ENCODE peak calls at places on chromosomes 4 and X, in eight cellular contexts. V is HCT116, Y is MM.1S, E is SK-N-SH, U is GM23248, Z is GM23338, S is hepatocyte, H is PC-3. K is an unnamed sample.

GRCh38 chr4:168716411-168717129 is 219.7 kb downstream of the PALLD start:
- DNase-seq in V (no peak), Y (no peak), E (no peak), U (no peak), Z (no peak), S (no peak), H (no peak), K (no peak)

GRCh38 chr4:56937262-56937661 is 29.6 kb downstream of the REST start:
- DNase-seq in V (peak; percentile 35), Y (no peak), E (no peak), U (peak; percentile 79), Z (no peak), S (no peak), H (peak; percentile 98), K (no peak)

GRCh38 chrX:109389917-109390316 is 92.0 kb downstream of the GUCY2F start:
- DNase-seq in V (no peak), Y (no peak), E (no peak), U (no peak), Z (no peak), S (no peak), H (no peak), K (no peak)

GRCh38 chr4:35730414-35730813 is 513.9 kb downstream of the ARAP2 start:
- DNase-seq in V (no peak), Y (no peak), E (no peak), U (no peak), Z (no peak), S (no peak), H (no peak), K (no peak)

GRCh38 chrX:123833387-123833786 is 26.5 kb upstream of the XIAP start:
- DNase-seq in V (peak; percentile 50), Y (peak; percentile 63), E (peak; percentile 72), U (peak; percentile 49), Z (peak; percentile 50), S (peak; percentile 69), H (peak; percentile 83), K (peak; percentile 65)

GRCh38 chr4:95839891-95840290 is at the start of gene PDHA2:
- DNase-seq in V (no peak), Y (no peak), E (no peak), U (no peak), Z (peak; percentile 12), S (no peak), H (no peak), K (no peak)

GRCh38 chrX:75986980-75987379 is 185.9 kb upstream of the PBDC1 start:
- DNase-seq in V (no peak), Y (no peak), E (no peak), U (no peak), Z (no peak), S (no peak), H (no peak), K (no peak)

GRCh38 chr4:21726255-21726815 is 222.2 kb downstream of the KCNIP4 start:
- DNase-seq in V (no peak), Y (no peak), E (no peak), U (peak; percentile 69), Z (no peak), S (no peak), H (no peak), K (no peak)

GRCh38 chr4:7159923-7160322 is 32.4 kb upstream of the SORCS2 start:
- DNase-seq in V (no peak), Y (no peak), E (no peak), U (no peak), Z (no peak), S (peak; percentile 61), H (no peak), K (no peak)

GRCh38 chr4:87353592-87353991 is 30.9 kb upstream of the HSD17B13 start:
- DNase-seq in V (peak; percentile 7), Y (peak; percentile 61), E (peak; percentile 17), U (peak; percentile 84), Z (peak; percentile 71), S (peak; percentile 62), H (peak; percentile 67), K (peak; percentile 50)

GRCh38 chrX:107700317-107700774 is 72.0 kb downstream of the PRPS1 start:
- DNase-seq in V (no peak), Y (no peak), E (no peak), U (peak; percentile 55), Z (no peak), S (peak; percentile 74), H (peak; percentile 49), K (no peak)

GRCh38 chr4:22787753-22788389 is 95.1 kb downstream of the GBA3 start:
- DNase-seq in V (no peak), Y (no peak), E (no peak), U (no peak), Z (no peak), S (no peak), H (no peak), K (no peak)

GRCh38 chr4:127857641-127858040 is 23.1 kb upstream of the PLK4 start:
- DNase-seq in V (no peak), Y (no peak), E (no peak), U (no peak), Z (no peak), S (no peak), H (no peak), K (no peak)

GRCh38 chr4:3365871-3366842 is 73.3 kb downstream of the RGS12 start:
- DNase-seq in V (no peak), Y (no peak), E (peak; percentile 39), U (no peak), Z (no peak), S (no peak), H (no peak), K (no peak)

GRCh38 chr4:78885598-78885997 is 53.6 kb downstream of the PAQR3 start:
- DNase-seq in V (no peak), Y (no peak), E (no peak), U (peak; percentile 45), Z (no peak), S (no peak), H (no peak), K (no peak)

DNA sequence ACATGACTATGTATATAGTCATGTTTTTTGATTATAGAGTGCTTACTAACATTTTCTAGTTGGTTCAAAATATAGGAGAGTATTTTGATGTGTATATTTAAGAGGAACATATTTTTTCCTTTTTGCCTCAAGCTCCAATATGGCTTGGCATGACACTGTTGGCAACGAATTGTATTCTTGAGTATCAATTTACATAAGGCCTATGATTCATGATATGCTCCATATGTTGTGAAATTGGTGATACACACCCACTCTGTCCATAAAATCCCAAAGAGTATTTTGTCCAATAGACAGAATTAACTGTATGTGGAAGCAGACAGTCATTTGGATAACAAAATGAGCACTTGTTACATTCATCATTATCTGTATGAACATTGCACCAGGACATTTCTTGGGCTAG is 55.6 kb downstream of the BTC start:
- DNase-seq in V (no peak), Y (no peak), E (no peak), U (peak; percentile 19), Z (no peak), S (no peak), H (peak; percentile 89), K (no peak)
- H3K9me2 ChIP-seq in V (no peaks in the 10 kb centered on the region), Y (no peaks in the 10 kb centered on the region), E (no peaks in the 10 kb centered on the region), U (no peaks in the 10 kb centered on the region), Z (no peaks in the 10 kb centered on the region), S (no peaks in the 10 kb centered on the region), H (no peaks in the 10 kb centered on the region), K (no peaks in the 10 kb centered on the region)

GRCh38 chrX:144801786-144802185 is 445.5 kb upstream of the SPANXN1 start:
- DNase-seq in V (no peak), Y (no peak), E (no peak), U (no peak), Z (no peak), S (no peak), H (peak; percentile 70), K (no peak)

GRCh38 chrX:144798972-144799371 is 448.3 kb upstream of the SPANXN1 start:
- DNase-seq in V (no peak), Y (no peak), E (no peak), U (no peak), Z (no peak), S (no peak), H (no peak), K (no peak)
- H3K9me2 ChIP-seq in V (no peaks in the 10 kb centered on the region), Y (no peaks in the 10 kb centered on the region), E (no peaks in the 10 kb centered on the region), U (no peaks in the 10 kb centered on the region), Z (no peaks in the 10 kb centered on the region), S (no peaks in the 10 kb centered on the region), H (no peaks in the 10 kb centered on the region), K (no peaks in the 10 kb centered on the region)

GRCh38 chr4:184778325-184778724 is 44.4 kb upstream of the CENPU start:
- DNase-seq in V (no peak), Y (no peak), E (no peak), U (no peak), Z (no peak), S (no peak), H (no peak), K (no peak)

GRCh38 chr4:184784628-184785257 is 41.0 kb downstream of the ACSL1 start:
- DNase-seq in V (no peak), Y (no peak), E (peak; percentile 63), U (no peak), Z (no peak), S (no peak), H (no peak), K (no peak)

GRCh38 chr4:184785813-184786212 is 40.0 kb downstream of the ACSL1 start:
- DNase-seq in V (no peak), Y (no peak), E (no peak), U (no peak), Z (no peak), S (no peak), H (no peak), K (no peak)

GRCh38 chr4:184787766-184788503 is 37.8 kb downstream of the ACSL1 start:
- DNase-seq in V (no peak), Y (no peak), E (no peak), U (no peak), Z (no peak), S (no peak), H (no peak), K (no peak)

GRCh38 chr4:184782731-184783472 is 42.9 kb downstream of the ACSL1 start:
- DNase-seq in V (no peak), Y (no peak), E (no peak), U (no peak), Z (peak; percentile 37), S (no peak), H (no peak), K (no peak)
- H3K9me2 ChIP-seq in V (no peaks in the 10 kb centered on the region), Y (no peaks in the 10 kb centered on the region), E (no peaks in the 10 kb centered on the region), U (no peaks in the 10 kb centered on the region), Z (no peaks in the 10 kb centered on the region), S (no peaks in the 10 kb centered on the region), H (no peaks in the 10 kb centered on the region), K (no peaks in the 10 kb centered on the region)

DNA sequence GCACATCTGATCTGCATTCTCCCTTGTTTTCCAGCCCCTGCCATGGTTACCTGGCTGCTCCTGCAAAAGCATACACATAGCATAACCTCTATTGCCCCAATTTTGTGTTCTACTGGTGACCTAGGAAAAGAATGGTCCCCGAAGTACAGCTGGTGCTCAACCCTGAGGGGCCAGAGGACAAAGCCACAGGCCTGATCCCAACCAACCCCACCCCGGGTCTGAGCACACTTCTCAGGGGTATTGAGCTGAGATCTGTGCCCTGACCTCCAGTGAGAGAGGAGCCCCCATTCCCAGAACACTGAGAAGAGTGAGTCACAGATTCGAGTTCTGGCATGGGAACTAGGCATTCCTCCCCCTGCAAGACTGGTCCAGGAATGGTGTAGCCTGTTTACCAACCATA is 465.5 kb upstream of the ACTRT1 start:
- DNase-seq in V (no peak), Y (no peak), E (no peak), U (no peak), Z (no peak), S (no peak), H (no peak), K (no peak)
- H3K9me2 ChIP-seq in V (no peaks in the 10 kb centered on the region), Y (no peaks in the 10 kb centered on the region), E (no peaks in the 10 kb centered on the region), U (no peaks in the 10 kb centered on the region), Z (no peaks in the 10 kb centered on the region), S (no peaks in the 10 kb centered on the region), H (no peaks in the 10 kb centered on the region), K (no peaks in the 10 kb centered on the region)